ENCODE peak calls at places on chromosomes 11 and 22, in five cellular contexts. Y is neural progenitor cell, D is HCT116, T is PC-3, E is GM23248. H is an unnamed sample.

GRCh38 chr11:123129920-123130319 is 65.1 kb downstream of the CLMP start:
- DNase-seq in Y (no peak), D (no peak), T (no peak), E (peak; percentile 85), H (no peak)

GRCh38 chr22:30781271-30781875 is 86.7 kb downstream of the OSBP2 start:
- DNase-seq in Y (no peak), D (no peak), T (peak; percentile 66), E (peak; percentile 27), H (no peak)

GRCh38 chr11:46674463-46675287 is 25.7 kb downstream of the ARHGAP1 start:
- DNase-seq in Y (peak; percentile 77), D (no peak), T (no peak), E (no peak), H (no peak)

GRCh38 chr11:35619030-35619753 is 932 bp downstream of the FJX1 start:
- DNase-seq in Y (peak; percentile 75), D (no peak), T (peak; percentile 45), E (peak; percentile 80), H (peak; percentile 65)

GRCh38 chr11:86440305-86440716 is 65.6 kb downstream of the CCDC81 start:
- DNase-seq in Y (no peak), D (no peak), T (no peak), E (peak; percentile 84), H (no peak)

GRCh38 chr11:6594142-6594768 is 9.2 kb downstream of the RRP8 start:
- DNase-seq in Y (no peak), D (no peak), T (no peak), E (no peak), H (no peak)

GRCh38 chr11:2770556-2771301 is 70.9 kb upstream of the KCNQ1OT1 start:
- DNase-seq in Y (peak; percentile 1), D (no peak), T (no peak), E (no peak), H (no peak)

GRCh38 chr11:74442601-74443000 is 24.7 kb downstream of the KCNE3 start:
- DNase-seq in Y (no peak), D (no peak), T (peak; percentile 80), E (peak; percentile 52), H (no peak)

GRCh38 chr11:67312187-67313021 is 9.1 kb downstream of the SSH3 start:
- DNase-seq in Y (no peak), D (no peak), T (peak; percentile 96), E (no peak), H (no peak)

GRCh38 chr11:44120169-44120568 is 24.7 kb downstream of the EXT2 start:
- DNase-seq in Y (peak; percentile 29), D (no peak), T (peak; percentile 39), E (peak; percentile 25), H (no peak)

GRCh38 chr22:40803292-40803691 is 15.9 kb downstream of the SLC25A17 start:
- DNase-seq in Y (no peak), D (no peak), T (no peak), E (no peak), H (no peak)

GRCh38 chr11:10864688-10865087 is 6.8 kb upstream of the ZBED5 start:
- DNase-seq in Y (no peak), D (no peak), T (no peak), E (no peak), H (no peak)

GRCh38 chr11:45431301-45432018 is 145.3 kb upstream of the SYT13 start:
- DNase-seq in Y (no peak), D (no peak), T (no peak), E (no peak), H (no peak)

GRCh38 chr11:91248199-91248807 is 976.3 kb upstream of the FAT3 start:
- DNase-seq in Y (peak; percentile 65), D (peak; percentile 4), T (peak; percentile 84), E (peak; percentile 49), H (peak; percentile 55)

GRCh38 chr22:50261615-50262459 is at the start of gene MAPK12:
- DNase-seq in Y (peak; percentile 87), D (no peak), T (peak; percentile 28), E (peak; percentile 59), H (peak; percentile 63)

GRCh38 chr11:36065436-36065835 is 121.6 kb downstream of the LDLRAD3 start:
- DNase-seq in Y (no peak), D (no peak), T (no peak), E (peak; percentile 34), H (no peak)

GRCh38 chr11:102345923-102346322 is 1.1 kb upstream of the BIRC2 start:
- DNase-seq in Y (no peak), D (peak; percentile 28), T (peak; percentile 85), E (peak; percentile 58), H (no peak)

GRCh38 chr22:24859587-24859986 is 53.6 kb downstream of the SGSM1 start:
- DNase-seq in Y (no peak), D (no peak), T (no peak), E (no peak), H (no peak)

DNA sequence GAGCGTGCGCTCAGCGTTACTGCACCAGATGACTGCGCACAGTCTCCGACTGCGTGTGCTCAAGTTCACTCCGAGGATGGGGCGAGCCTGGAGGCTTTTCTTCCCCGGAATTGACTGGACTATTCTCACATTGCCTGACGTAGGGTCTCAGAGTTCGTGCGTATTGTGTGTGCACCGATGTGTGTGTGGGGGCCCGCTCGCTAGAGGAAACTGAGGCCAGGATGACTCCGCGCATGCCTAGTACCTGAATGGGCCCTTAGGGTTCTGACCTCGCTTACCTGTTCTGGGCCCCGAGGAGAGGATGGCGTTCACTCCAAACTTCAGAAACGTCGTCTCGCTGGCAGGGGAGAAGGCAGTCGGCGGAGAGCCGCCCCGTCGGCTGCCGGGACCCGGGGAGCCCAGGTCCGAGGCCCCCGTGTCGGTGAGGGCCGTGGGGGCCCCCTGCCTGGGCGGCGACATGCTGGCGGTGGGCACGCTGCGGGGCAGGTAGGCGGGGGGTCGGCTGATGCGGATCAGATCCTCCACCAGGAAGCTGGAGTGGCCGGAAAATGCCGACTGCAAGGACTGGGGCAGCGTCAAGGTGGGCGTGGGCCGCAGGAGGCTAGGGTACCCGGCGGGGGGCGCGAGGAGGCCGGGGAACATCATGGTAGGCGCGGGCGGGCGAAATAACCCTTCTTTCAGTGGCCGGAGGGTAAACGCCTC is 444 bp downstream of the DBX1 start:
- DNase-seq in Y (peak; percentile 36), D (no peak), T (no peak), E (no peak), H (no peak)
- TF ChIP-seq EZH2 in Y (no peak), D (no peak), T (no peak), E (no peak), H (no peak)

GRCh38 chr22:43170131-43170480 is 16.8 kb downstream of the TTLL12 start:
- DNase-seq in Y (no peak), D (no peak), T (no peak), E (no peak), H (no peak)

GRCh38 chr22:43172191-43172590 is 14.7 kb downstream of the TTLL12 start:
- DNase-seq in Y (no peak), D (no peak), T (no peak), E (no peak), H (no peak)

GRCh38 chr22:43171019-43171491 is 15.9 kb downstream of the TTLL12 start:
- DNase-seq in Y (no peak), D (no peak), T (no peak), E (no peak), H (no peak)

GRCh38 chr22:43173566-43173965 is 13.4 kb downstream of the TTLL12 start:
- DNase-seq in Y (no peak), D (no peak), T (no peak), E (no peak), H (no peak)

DNA sequence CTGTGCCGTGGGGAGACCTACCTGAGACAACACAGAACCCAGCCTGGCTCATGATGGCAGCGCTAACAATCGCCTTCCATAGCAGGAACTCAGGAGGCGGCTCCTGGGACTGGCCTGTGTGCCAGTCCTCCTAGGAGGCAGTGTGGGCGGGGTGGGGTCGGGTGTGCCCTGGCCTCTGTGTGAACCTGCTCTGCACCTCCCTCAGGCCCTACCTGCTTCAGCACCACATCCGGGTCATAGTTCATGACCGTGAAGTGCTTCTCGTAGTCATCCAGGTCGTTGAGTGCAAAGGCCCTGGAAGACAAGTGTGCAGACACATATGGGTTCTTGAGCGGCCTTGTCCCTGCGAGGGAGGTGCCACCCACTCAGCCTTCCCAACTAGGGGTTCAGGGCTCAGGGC is 15.3 kb downstream of the TTLL12 start:
- DNase-seq in Y (no peak), D (no peak), T (no peak), E (no peak), H (no peak)
- H3K9ac ChIP-seq in Y (no peak overlapping the region), D (no peak overlapping the region), T (no peak overlapping the region), E (no peak overlapping the region), H (no peak overlapping the region)

DNA sequence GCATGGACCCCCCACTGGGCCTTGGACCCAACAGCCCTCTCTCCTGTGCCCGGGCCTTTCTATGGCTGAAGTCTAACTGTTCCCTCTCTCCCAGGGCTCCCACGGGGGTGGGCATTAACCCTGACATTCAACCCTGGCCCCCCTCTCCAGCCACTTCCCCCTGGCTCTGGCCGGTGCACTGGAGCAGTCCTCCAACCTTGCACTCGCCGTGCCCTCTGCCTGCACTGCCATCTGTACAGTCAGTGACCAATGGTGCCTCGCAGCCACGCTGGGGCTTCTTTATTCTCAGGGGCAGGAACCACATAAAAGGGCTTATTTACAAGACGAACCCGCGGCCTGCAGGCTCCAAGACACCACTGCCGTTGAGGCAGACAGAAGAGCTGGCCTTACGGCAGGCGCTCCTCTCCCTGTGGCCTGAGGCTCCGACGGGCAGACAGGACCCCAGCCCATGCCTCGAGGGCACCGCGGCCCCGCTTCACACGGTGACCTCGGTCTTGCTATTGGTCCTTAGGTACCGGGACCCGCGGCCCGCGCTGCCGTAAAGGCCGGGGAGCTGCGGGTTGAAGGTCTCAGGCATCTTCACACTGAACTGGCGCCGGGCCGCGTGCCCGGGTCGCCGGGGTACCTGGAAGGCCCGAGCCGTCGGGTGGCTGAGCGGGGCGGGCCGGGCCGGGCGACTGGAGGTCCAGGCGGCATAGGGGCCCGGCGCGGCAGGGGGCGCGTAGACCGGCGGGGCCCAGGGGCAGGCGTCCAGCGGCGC is 5.4 kb downstream of the SHISA8 start:
- DNase-seq in Y (peak; percentile 58), D (no peak), T (no peak), E (no peak), H (no peak)
- TF ChIP-seq EZH2 in Y (peak; percentile 32), D (no peak), T (no peak), E (no peak), H (no peak)

DNA sequence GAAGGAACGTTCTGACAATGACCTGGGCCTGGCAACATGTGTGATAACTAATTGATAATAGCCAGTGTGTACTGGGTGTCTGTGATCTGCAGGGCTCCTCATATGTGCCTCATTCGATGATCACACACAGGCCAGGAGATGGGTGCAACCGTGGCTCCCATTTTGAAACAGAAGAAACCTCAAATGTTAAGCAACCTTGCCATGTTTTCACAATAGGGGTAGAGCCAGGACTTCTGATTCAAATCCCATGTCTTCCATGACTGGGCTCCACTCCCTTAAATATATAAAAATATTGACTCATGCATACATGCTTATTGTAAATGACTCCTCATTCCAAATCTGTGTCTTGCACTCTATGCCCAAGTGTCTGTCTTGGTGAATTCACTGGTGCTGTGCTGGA is 11.1 kb downstream of the APOL3 start:
- DNase-seq in Y (no peak), D (no peak), T (no peak), E (peak; percentile 62), H (no peak)
- H3K9ac ChIP-seq in Y (no peak overlapping the region), D (no peak overlapping the region), T (no peak overlapping the region), E (no peak overlapping the region), H (no peak overlapping the region)

GRCh38 chr11:133529807-133530500 is 2.3 kb downstream of the OPCML start:
- DNase-seq in Y (no peak), D (no peak), T (no peak), E (no peak), H (no peak)
- TF ChIP-seq EZH2 in Y (peak; percentile 46), D (no peak), T (no peak), E (no peak), H (no peak)

H was measured in MM.1S.